ENCODE peak calls at places on chromosomes 4 and X, in eight cellular contexts. R, W, N, E, S, G, U and T are unnamed samples. For H3K4me1, the result is how much of the 10 kb centered on the place peaks cover.

GRCh38 chr4:119525771-119526712 is 102.6 kb downstream of the PDE5A start:
- DNase-seq in R (no peak), W (no peak), N (no peak), E (no peak), S (no peak), G (no peak), U (no peak), T (no peak)

GRCh38 chr4:95510145-95510544 is 38.6 kb downstream of the UNC5C start:
- DNase-seq in R (no peak), W (no peak), N (peak), E (peak), S (peak), G (no peak), U (no peak), T (no peak)

GRCh38 chr4:59314637-59315036 is 1885.5 kb upstream of the ADGRL3 start:
- DNase-seq in R (no peak), W (no peak), N (no peak), E (no peak), S (no peak), G (no peak), U (no peak), T (no peak)

GRCh38 chrX:102067966-102068723 is 57.3 kb upstream of the TCEAL2 start:
- DNase-seq in R (no peak), W (no peak), N (peak), E (peak), S (peak), G (no peak), U (no peak), T (no peak)

GRCh38 chr4:26032142-26032541 is 118.1 kb downstream of the SMIM20 start:
- DNase-seq in R (no peak), W (no peak), N (no peak), E (no peak), S (no peak), G (no peak), U (no peak), T (no peak)

GRCh38 chr4:101304916-101305315 is 42.4 kb downstream of the PPP3CA start:
- DNase-seq in R (no peak), W (no peak), N (no peak), E (no peak), S (peak), G (no peak), U (no peak), T (no peak)

GRCh38 chr4:25904748-25905082 is 9.3 kb upstream of the SMIM20 start:
- DNase-seq in R (no peak), W (no peak), N (no peak), E (no peak), S (no peak), G (no peak), U (no peak), T (no peak)

GRCh38 chr4:82248903-82249632 is 124.7 kb downstream of the HNRNPD start:
- DNase-seq in R (no peak), W (no peak), N (no peak), E (no peak), S (no peak), G (no peak), U (no peak), T (no peak)

GRCh38 chr4:52869196-52869595 is 7.1 kb downstream of the RASL11B start:
- DNase-seq in R (no peak), W (no peak), N (no peak), E (peak), S (peak), G (peak), U (no peak), T (no peak)

GRCh38 chr4:37985730-37986275 is 25.6 kb downstream of the PTTG2 start:
- DNase-seq in R (no peak), W (no peak), N (no peak), E (no peak), S (no peak), G (no peak), U (no peak), T (no peak)
- H3K4me1 ChIP-seq in R (under half), W (under half), N (under half), E (under half), S (under half), G (under half), U (under half), T (half or more)

DNA sequence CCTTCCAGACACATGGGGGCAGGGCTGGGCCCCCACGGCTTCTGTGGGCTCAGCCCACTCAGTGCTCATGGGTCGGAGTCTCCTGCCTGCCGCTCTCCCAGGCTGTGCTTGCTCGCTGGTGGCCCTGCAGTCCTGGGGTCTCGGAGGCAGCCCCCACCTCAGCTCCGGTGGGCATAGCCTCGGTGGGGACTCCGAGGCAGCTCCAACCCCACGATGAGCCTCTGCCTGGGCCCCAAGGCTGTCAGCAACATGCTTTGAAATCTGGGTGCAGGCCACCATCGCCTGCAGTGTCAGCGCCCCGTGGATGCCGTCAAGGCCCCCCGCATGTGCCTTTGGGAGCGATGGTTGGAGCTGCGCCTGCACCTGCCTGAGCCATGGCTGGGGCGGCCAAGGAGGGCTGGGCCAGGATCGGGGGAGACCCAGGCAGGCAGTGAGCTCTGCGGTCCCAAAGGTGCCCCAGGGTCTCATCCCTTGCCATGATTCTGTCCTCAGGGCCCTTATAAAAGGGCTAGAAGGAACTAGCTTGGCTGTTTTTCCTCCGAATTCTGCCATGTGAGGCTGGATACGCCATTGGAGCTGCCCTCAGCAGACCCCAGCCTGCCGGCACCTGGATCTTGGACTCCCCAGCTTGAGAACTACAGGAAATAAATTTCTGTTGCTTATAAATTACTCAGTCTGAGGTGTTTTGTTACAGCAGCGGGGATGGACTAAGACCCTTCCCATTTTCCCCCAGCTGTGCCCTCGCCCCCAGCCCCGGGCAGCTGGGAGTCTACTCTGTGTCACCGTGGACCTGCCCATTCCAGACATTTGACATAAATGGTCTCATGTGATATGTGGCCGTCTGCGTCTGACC is 30.4 kb upstream of the SPON2 start:
- DNase-seq in R (peak), W (peak), N (no peak), E (no peak), S (no peak), G (no peak), U (no peak), T (no peak)
- H3K4me3 ChIP-seq in R (no peak), W (no peak), N (peak), E (no peak), S (no peak), G (no peak), U (no peak), T (no peak)

DNA sequence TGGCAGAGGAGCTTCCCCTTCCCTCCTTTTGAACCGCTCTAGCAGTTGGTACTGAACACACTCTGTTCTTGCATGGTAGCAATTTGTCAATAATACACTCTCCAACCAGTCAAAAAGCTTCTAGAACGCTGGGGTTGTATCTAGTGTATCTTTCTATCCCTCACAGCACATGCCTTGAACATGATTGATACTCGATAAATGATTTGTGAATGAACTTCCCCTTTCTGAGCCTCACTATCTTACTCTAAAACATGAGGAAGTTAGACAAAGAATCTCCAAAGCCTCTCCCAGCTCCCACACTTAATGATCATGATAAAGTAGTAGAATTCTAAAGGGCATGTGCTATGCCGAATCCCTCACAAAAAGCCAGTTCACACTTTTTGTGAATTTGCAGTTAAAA is 64.4 kb downstream of the DLG3 start:
- DNase-seq in R (no peak), W (no peak), N (no peak), E (no peak), S (no peak), G (no peak), U (no peak), T (no peak)
- H3K27ac ChIP-seq in R (no peak), W (no peak), N (no peak), E (no peak), S (no peak), G (no peak), U (no peak), T (no peak)

GRCh38 chr4:186684889-186685309 is 38.8 kb downstream of the FAT1 start:
- DNase-seq in R (no peak), W (no peak), N (no peak), E (no peak), S (no peak), G (no peak), U (no peak), T (no peak)
- H3K4me1 ChIP-seq in R (under half), W (under half), N (under half), E (under half), S (under half), G (under half), U (under half), T (under half)

DNA sequence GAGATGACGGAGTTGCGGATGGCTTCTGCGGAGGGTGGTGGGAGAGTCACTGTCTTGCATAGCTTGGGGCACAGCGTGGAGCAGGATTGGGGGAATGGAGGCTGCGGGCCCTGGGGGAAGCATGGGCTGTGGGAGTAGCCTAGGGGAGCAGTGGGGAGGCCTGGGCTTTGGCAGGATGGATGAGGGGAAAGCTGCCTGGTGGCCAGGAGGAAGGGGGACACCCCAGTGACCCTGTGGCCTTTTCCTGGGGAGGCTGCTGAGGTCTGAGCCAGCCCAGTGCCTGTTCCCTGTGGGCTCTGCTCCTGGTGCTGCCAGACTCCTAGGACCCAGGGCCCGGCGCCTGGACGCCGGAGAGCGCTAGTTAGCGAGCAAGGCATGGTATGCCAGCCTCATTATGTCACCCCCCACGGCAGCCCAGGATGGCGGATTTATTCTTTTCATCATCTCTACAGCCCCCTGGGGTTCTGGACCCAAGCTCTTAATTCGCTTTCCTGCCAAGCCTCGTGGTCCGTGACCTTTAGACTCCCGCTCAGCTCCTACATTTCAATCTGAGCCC is 39.8 kb downstream of the SORCS2 start:
- DNase-seq in R (no peak), W (no peak), N (no peak), E (no peak), S (no peak), G (no peak), U (no peak), T (no peak)
- H3K4me3 ChIP-seq in R (no peak), W (no peak), N (no peak), E (no peak), S (no peak), G (no peak), U (no peak), T (no peak)

GRCh38 chr4:74590476-74590875 is 145.5 kb downstream of the AREG start:
- DNase-seq in R (no peak), W (no peak), N (no peak), E (no peak), S (no peak), G (no peak), U (no peak), T (no peak)
- H3K27ac ChIP-seq in R (no peak), W (no peak), N (no peak), E (no peak), S (no peak), G (no peak), U (no peak), T (no peak)

GRCh38 chr4:39627413-39627812 is 11.3 kb downstream of the SMIM14 start:
- DNase-seq in R (no peak), W (no peak), N (no peak), E (no peak), S (no peak), G (no peak), U (no peak), T (no peak)

GRCh38 chr4:39636786-39637185 is 1.9 kb downstream of the SMIM14 start:
- DNase-seq in R (no peak), W (no peak), N (no peak), E (no peak), S (no peak), G (no peak), U (no peak), T (no peak)

GRCh38 chr4:39635023-39635422 is 3.6 kb downstream of the SMIM14 start:
- DNase-seq in R (no peak), W (peak), N (no peak), E (no peak), S (no peak), G (no peak), U (no peak), T (peak)

GRCh38 chr4:39626913-39627312 is 11.8 kb downstream of the SMIM14 start:
- DNase-seq in R (no peak), W (no peak), N (no peak), E (no peak), S (no peak), G (no peak), U (no peak), T (no peak)

GRCh38 chr4:39631700-39632079 is 7.0 kb downstream of the SMIM14 start:
- DNase-seq in R (no peak), W (no peak), N (no peak), E (no peak), S (no peak), G (no peak), U (no peak), T (no peak)
- H3K4me1 ChIP-seq in R (under half), W (under half), N (under half), E (under half), S (under half), G (under half), U (under half), T (under half)